ENCODE peak calls at places on chromosomes 16 and 17, in four cellular contexts. T is lower leg skin; F is activated naive CD4-positive, alpha-beta T cell treated with Interleukin-2 at 50 U/mL for 16 hours; K is epithelial cell of esophagus. A is an unnamed sample.

GRCh38 chr17:39754161-39754957 is 16.6 kb downstream of the GRB7 start:
- DNase-seq in F (peak; percentile 95), K (peak; percentile 65), T (peak; percentile 84), A (peak; percentile 78)

GRCh38 chr16:9256196-9256595 is 164.8 kb downstream of the HAPSTR1 start:
- DNase-seq in K (no peak), T (no peak), F (no peak), A (peak; percentile 12)

GRCh38 chr17:67628580-67629013 is 89.1 kb upstream of the NOL11 start:
- DNase-seq in F (no peak), T (no peak), K (no peak), A (no peak)

GRCh38 chr17:40283662-40284061 is 4.0 kb upstream of the CDC6 start:
- DNase-seq in F (no peak), K (peak; percentile 90), T (no peak), A (no peak)

GRCh38 chr17:28347261-28347891 is 10.0 kb downstream of the POLDIP2 start:
- DNase-seq in T (no peak), F (no peak), K (peak; percentile 94), A (no peak)

GRCh38 chr17:17783121-17783824 is 53.5 kb downstream of the SREBF1 start:
- DNase-seq in T (no peak), K (peak; percentile 61), F (peak; percentile 57), A (peak; percentile 80)

GRCh38 chr17:17526369-17526768 is 30.2 kb upstream of the RASD1 start:
- DNase-seq in K (no peak), T (no peak), F (no peak), A (peak; percentile 91)

GRCh38 chr17:64357191-64357981 is 33.3 kb downstream of the PECAM1 start:
- DNase-seq in F (no peak), K (peak; percentile 35), T (peak; percentile 77), A (peak; percentile 84)

GRCh38 chr16:54411555-54411954 is 125.0 kb upstream of the IRX3 start:
- DNase-seq in F (no peak), K (no peak), T (no peak), A (no peak)